ENCODE peak calls at places on chromosome 19, in nine cellular contexts. F is NCI-H2081; C is stimulated activated CD4-positive, alpha-beta T cell treated with anti-CD3 and anti-CD28 coated beads, Interleukin-1b, Interleukin-23, amount 100 ng/mL, for 1 hour; T is activated gamma-delta T cell treated with Interleukin-2 at 50 U/mL for 16 hours; X is GF-D8; N is NCI-H460; Z is SJCRH30; P is RPMI7951; W is ascending aorta. G is an unnamed sample.
A peak's percentile ranks its signal among the peaks of the same experiment; 100 is the strongest.

GRCh38 chr19:3608079-3608641 is 1.5 kb upstream of the TBXA2R start:
- DNase-seq in P (peak; percentile 18), N (no peak), T (no peak), W (no peak), X (peak; percentile 84), C (no peak), F (no peak), Z (no peak), G (no peak)

GRCh38 chr19:50401505-50402450 is 17.0 kb upstream of the SPIB start:
- DNase-seq in P (no peak), C (no peak), T (no peak), N (no peak), F (no peak), W (no peak), X (no peak), Z (no peak), G (no peak)

GRCh38 chr19:38647368-38647965 is at the start of gene ACTN4:
- DNase-seq in W (peak; percentile 99), N (peak; percentile 91), Z (peak; percentile 98), T (peak; percentile 100), P (peak; percentile 95), X (peak; percentile 86), F (peak; percentile 96), C (peak; percentile 99), G (peak; percentile 97)

GRCh38 chr19:41936961-41937360 is 8.7 kb upstream of the ERFL start:
- DNase-seq in T (no peak), C (no peak), N (no peak), X (no peak), F (no peak), W (no peak), P (no peak), Z (no peak), G (no peak)

GRCh38 chr19:10112895-10113591 is 1.6 kb downstream of the P2RY11 start:
- DNase-seq in T (peak; percentile 59), C (no peak), N (peak; percentile 25), F (peak; percentile 43), P (no peak), W (no peak), X (peak; percentile 25), Z (no peak), G (no peak)

GRCh38 chr19:41699231-41699967 is 9.0 kb upstream of the CEACAM5 start:
- DNase-seq in P (no peak), C (no peak), X (no peak), W (peak; percentile 57), T (no peak), Z (no peak), N (no peak), F (no peak), G (no peak)

GRCh38 chr19:17794731-17795494 is at the start of gene B3GNT3:
- DNase-seq in W (no peak), T (no peak), N (no peak), Z (no peak), P (peak; percentile 44), C (no peak), F (peak; percentile 53), X (no peak), G (no peak)

GRCh38 chr19:52997975-52998374 is 15.7 kb upstream of the ERVV-1 start:
- DNase-seq in T (no peak), Z (no peak), W (no peak), N (no peak), C (no peak), X (no peak), P (no peak), F (no peak), G (no peak)

GRCh38 chr19:51637362-51637978 is 7.3 kb upstream of the SIGLEC5 start:
- DNase-seq in N (peak; percentile 5), C (no peak), Z (no peak), W (no peak), F (no peak), P (peak; percentile 10), T (no peak), X (peak; percentile 10), G (no peak)

GRCh38 chr19:19568802-19569756 is 31.0 kb downstream of the CILP2 start:
- DNase-seq in C (no peak), N (no peak), F (no peak), P (peak; percentile 47), W (no peak), T (no peak), Z (no peak), X (no peak), G (peak; percentile 37)

GRCh38 chr19:39438270-39438934 is 2.7 kb upstream of the RPS16 start:
- DNase-seq in Z (no peak), X (no peak), P (no peak), F (no peak), N (no peak), C (no peak), W (no peak), T (no peak), G (no peak)

GRCh38 chr19:5534787-5535586 is 32.8 kb downstream of the TINCR start:
- DNase-seq in C (no peak), F (no peak), X (no peak), T (no peak), Z (peak; percentile 21), W (no peak), N (no peak), P (no peak), G (no peak)

GRCh38 chr19:17834350-17835181 is 13.2 kb downstream of the JAK3 start:
- DNase-seq in C (no peak), N (no peak), P (no peak), T (no peak), F (no peak), W (no peak), X (no peak), Z (no peak), G (no peak)

GRCh38 chr19:6199240-6199983 is 63.9 kb downstream of the ACSBG2 start:
- DNase-seq in T (peak; percentile 99), Z (peak; percentile 97), X (peak; percentile 96), P (peak; percentile 97), W (peak; percentile 99), N (peak; percentile 98), F (peak; percentile 97), C (peak; percentile 99), G (peak; percentile 99)

GRCh38 chr19:2260341-2260751 is 4.1 kb upstream of the JSRP1 start:
- DNase-seq in P (no peak), T (no peak), Z (no peak), W (no peak), F (no peak), X (no peak), C (no peak), N (no peak), G (peak; percentile 58)

GRCh38 chr19:15378529-15379082 is 981 bp downstream of the AKAP8 start:
- DNase-seq in X (no peak), W (peak; percentile 66), P (peak; percentile 55), T (peak; percentile 40), N (no peak), C (no peak), F (peak; percentile 39), Z (peak; percentile 68), G (peak; percentile 70)

GRCh38 chr19:3440082-3440481 is 40.2 kb downstream of the SMIM24 start:
- DNase-seq in N (peak; percentile 42), T (peak; percentile 45), C (no peak), P (no peak), W (no peak), F (no peak), Z (peak; percentile 55), X (no peak), G (peak; percentile 29)

GRCh38 chr19:55386515-55386947 is 799 bp downstream of the RPL28 start:
- DNase-seq in N (no peak), Z (no peak), C (no peak), P (no peak), W (no peak), F (no peak), X (no peak), T (no peak), G (no peak)

GRCh38 chr19:4971424-4971793 is 2.5 kb downstream of the KDM4B start:
- DNase-seq in W (no peak), N (no peak), C (no peak), T (no peak), X (no peak), P (peak; percentile 19), Z (no peak), F (peak; percentile 60), G (peak; percentile 36)

GRCh38 chr19:10922638-10923014 is 5.8 kb downstream of the YIPF2 start:
- DNase-seq in P (no peak), X (no peak), T (no peak), Z (no peak), N (no peak), W (no peak), C (no peak), F (no peak), G (no peak)

GRCh38 chr19:45828945-45829344 is 13.8 kb upstream of the RSPH6A start:
- DNase-seq in W (no peak), X (no peak), Z (no peak), N (no peak), T (no peak), P (no peak), C (no peak), F (no peak), G (no peak)

GRCh38 chr19:54023191-54023590 is 31.8 kb downstream of the CACNG6 start:
- DNase-seq in C (no peak), X (peak; percentile 34), N (no peak), P (no peak), Z (no peak), T (no peak), W (no peak), F (no peak), G (peak; percentile 93)

GRCh38 chr19:42274065-42274682 is 5.1 kb downstream of the CIC start:
- DNase-seq in Z (no peak), W (no peak), C (no peak), P (no peak), X (no peak), N (no peak), T (no peak), F (no peak), G (no peak)

GRCh38 chr19:47480658-47481057 is 3.4 kb downstream of the KPTN start:
- DNase-seq in C (no peak), T (no peak), F (no peak), X (no peak), N (no peak), W (no peak), P (no peak), Z (no peak), G (no peak)

GRCh38 chr19:18290250-18291018 is 9.0 kb upstream of the JUND start:
- DNase-seq in C (no peak), T (peak; percentile 79), F (no peak), N (no peak), P (peak; percentile 36), W (peak; percentile 79), Z (peak; percentile 55), X (peak; percentile 73), G (no peak)

GRCh38 chr19:32177686-32178085 is 167.7 kb upstream of the ZNF507 start:
- DNase-seq in Z (no peak), P (no peak), N (no peak), X (no peak), T (no peak), C (no peak), W (no peak), F (no peak), G (no peak)

GRCh38 chr19:48696353-48697010 is 711 bp downstream of the FUT2 start:
- DNase-seq in C (no peak), X (no peak), T (no peak), N (no peak), F (peak; percentile 52), Z (peak; percentile 61), P (no peak), W (no peak), G (no peak)

GRCh38 chr19:8445488-8446001 is 770 bp downstream of the HNRNPM start:
- DNase-seq in N (no peak), F (peak; percentile 63), Z (peak; percentile 59), P (peak; percentile 38), T (peak; percentile 31), X (no peak), C (no peak), W (peak; percentile 71), G (peak; percentile 54)

GRCh38 chr19:39194832-39195542 is 1.8 kb upstream of the NCCRP1 start:
- DNase-seq in N (no peak), T (no peak), Z (peak; percentile 53), X (no peak), F (no peak), C (no peak), W (no peak), P (no peak), G (no peak)